ENCODE peak calls at places on chromosomes 12 and 14, in seven cellular contexts. W is H9; F is spleen; T is adrenal gland; C is effector memory CD4-positive, alpha-beta T cell; V is foreskin keratinocyte; Z is NCI-H2171. Q is an unnamed sample.

GRCh38 chr14:81390706-81391105 is 9.4 kb downstream of the STON2 start:
- DNase-seq in W (no peak), F (no peak), T (no peak), C (no peak), V (no peak), Z (no peak), Q (no peak)

GRCh38 chr12:120472521-120472920 is 3.0 kb upstream of the SRSF9 start:
- DNase-seq in W (no peak), F (no peak), T (no peak), C (no peak), V (no peak), Z (no peak), Q (no peak)

GRCh38 chr12:132343294-132343972 is 14.0 kb upstream of the GALNT9 start:
- DNase-seq in W (no peak), F (no peak), T (no peak), C (no peak), V (no peak), Z (no peak), Q (no peak)

GRCh38 chr12:108441549-108441948 is 73.5 kb upstream of the FICD start:
- DNase-seq in W (peak), F (no peak), T (no peak), C (no peak), V (no peak), Z (no peak), Q (no peak)

GRCh38 chr12:109879332-109880048 is 851 bp downstream of the GLTP start:
- DNase-seq in W (no peak), F (no peak), T (no peak), C (no peak), V (no peak), Z (no peak), Q (peak)

GRCh38 chr12:77894548-77894947 is 63.9 kb downstream of the NAV3 start:
- DNase-seq in W (no peak), F (no peak), T (no peak), C (no peak), V (no peak), Z (no peak), Q (no peak)

GRCh38 chr12:6038160-6038559 is 86.3 kb downstream of the VWF start:
- DNase-seq in W (peak), F (no peak), T (peak), C (no peak), V (no peak), Z (peak), Q (peak)

GRCh38 chr14:67551940-67552339 is 18.9 kb downstream of the PLEKHH1 start:
- DNase-seq in W (no peak), F (no peak), T (no peak), C (no peak), V (no peak), Z (peak), Q (no peak)

GRCh38 chr14:73239463-73240241 is 2.3 kb downstream of the PAPLN start:
- DNase-seq in W (peak), F (no peak), T (peak), C (no peak), V (no peak), Z (no peak), Q (no peak)

GRCh38 chr12:19506497-19506896 is 67.2 kb downstream of the AEBP2 start:
- DNase-seq in W (no peak), F (no peak), T (no peak), C (no peak), V (peak), Z (no peak), Q (no peak)

GRCh38 chr14:63938198-63939005 is 85.6 kb downstream of the SYNE2 start:
- DNase-seq in W (no peak), F (no peak), T (peak), C (no peak), V (peak), Z (no peak), Q (no peak)

GRCh38 chr14:32986791-32987545 is 48.3 kb downstream of the NPAS3 start:
- DNase-seq in W (no peak), F (no peak), T (no peak), C (no peak), V (no peak), Z (no peak), Q (no peak)

GRCh38 chr14:96949594-96949993 is 152.4 kb downstream of the VRK1 start:
- DNase-seq in W (no peak), F (no peak), T (no peak), C (no peak), V (no peak), Z (no peak), Q (no peak)

GRCh38 chr14:24741871-24742270 is 107.9 kb upstream of the GZMB start:
- DNase-seq in W (no peak), F (no peak), T (no peak), C (no peak), V (peak), Z (no peak), Q (no peak)

GRCh38 chr14:70254476-70254961 is 65.8 kb upstream of the SLC8A3 start:
- DNase-seq in W (peak), F (peak), T (peak), C (no peak), V (no peak), Z (no peak), Q (no peak)

GRCh38 chr12:85279449-85280137 is 427 bp upstream of the ALX1 start:
- DNase-seq in W (peak), F (no peak), T (no peak), C (no peak), V (no peak), Z (no peak), Q (no peak)

GRCh38 chr12:71800177-71800576 is 39.4 kb upstream of the TBC1D15 start:
- DNase-seq in W (no peak), F (no peak), T (no peak), C (no peak), V (no peak), Z (no peak), Q (no peak)

GRCh38 chr12:48979602-48980388 is 1.7 kb downstream of the WNT1 start:
- DNase-seq in W (peak), F (peak), T (no peak), C (peak), V (no peak), Z (no peak), Q (no peak)

GRCh38 chr14:39957290-39957689 is 525.1 kb upstream of the FBXO33 start:
- DNase-seq in W (no peak), F (no peak), T (no peak), C (no peak), V (no peak), Z (no peak), Q (no peak)

GRCh38 chr12:57852620-57853509 is 6.3 kb upstream of the CTDSP2 start:
- DNase-seq in W (peak), F (no peak), T (no peak), C (no peak), V (no peak), Z (peak), Q (no peak)

GRCh38 chr12:4307593-4308333 is 13.2 kb upstream of the TIGAR start:
- DNase-seq in W (peak), F (no peak), T (peak), C (no peak), V (peak), Z (peak), Q (peak)

GRCh38 chr14:104978774-104979691 is 859 bp upstream of the AHNAK2 start:
- DNase-seq in W (peak), F (peak), T (no peak), C (no peak), V (no peak), Z (no peak), Q (no peak)

GRCh38 chr12:77120156-77120555 is 54.8 kb upstream of the E2F7 start:
- DNase-seq in W (no peak), F (no peak), T (no peak), C (no peak), V (peak), Z (no peak), Q (no peak)

GRCh38 chr12:53626702-53627169 is 554 bp upstream of the ATF7 start:
- DNase-seq in W (no peak), F (no peak), T (no peak), C (no peak), V (no peak), Z (no peak), Q (no peak)

GRCh38 chr14:59189281-59189821 is 884 bp downstream of the DAAM1 start:
- DNase-seq in W (peak), F (peak), T (no peak), C (peak), V (no peak), Z (no peak), Q (no peak)

GRCh38 chr12:5745251-5745888 is 199.7 kb downstream of the ANO2 start:
- DNase-seq in W (peak), F (peak), T (peak), C (no peak), V (no peak), Z (peak), Q (peak)

GRCh38 chr12:119649202-119649808 is 18.6 kb upstream of the PRKAB1 start:
- DNase-seq in W (no peak), F (no peak), T (no peak), C (no peak), V (no peak), Z (no peak), Q (peak)

GRCh38 chr12:6950401-6950801 is 755 bp upstream of the PTPN6 start:
- DNase-seq in W (no peak), F (peak), T (no peak), C (no peak), V (no peak), Z (no peak), Q (no peak)